ENCODE peak calls at places on chromosomes 2 and 18, in seven cellular contexts. K, L, E, V, X, A and Q are unnamed samples.

GRCh38 chr2:229704231-229704630 is 10.1 kb downstream of the DNER start:
- DNase-seq in V (no peak), L (no peak), A (no peak), X (no peak), K (no peak), E (no peak), Q (no peak)

GRCh38 chr2:30422437-30422805 is 24.6 kb upstream of the LCLAT1 start:
- DNase-seq in L (no peak), K (no peak), X (no peak), V (no peak), E (peak; percentile 45), A (no peak), Q (no peak)

GRCh38 chr18:75683426-75683825 is 255.9 kb upstream of the SMIM21 start:
- DNase-seq in K (no peak), E (no peak), X (no peak), V (no peak), A (no peak), L (no peak), Q (no peak)

GRCh38 chr18:13987956-13988355 is 72.6 kb upstream of the MC2R start:
- DNase-seq in L (no peak), E (no peak), A (no peak), V (no peak), X (no peak), K (no peak), Q (no peak)

GRCh38 chr18:49495074-49495473 is 8.0 kb upstream of the C18orf32 start:
- DNase-seq in L (no peak), V (no peak), X (no peak), E (no peak), K (no peak), A (no peak), Q (no peak)

GRCh38 chr2:146821836-146822316 is 1023.0 kb upstream of the ACVR2A start:
- DNase-seq in E (no peak), V (no peak), X (no peak), L (no peak), A (no peak), K (no peak), Q (no peak)

GRCh38 chr2:203886579-203887230 is 19.1 kb downstream of the CTLA4 start:
- DNase-seq in E (no peak), L (no peak), X (no peak), V (no peak), K (no peak), A (no peak), Q (no peak)

GRCh38 chr18:832085-832681 is 20.1 kb upstream of the YES1 start:
- DNase-seq in K (peak; percentile 56), X (peak; percentile 47), A (no peak), L (no peak), V (no peak), E (no peak), Q (no peak)

GRCh38 chr2:108937367-108938017 is 51.5 kb downstream of the EDAR start:
- DNase-seq in X (no peak), V (no peak), L (no peak), A (no peak), E (no peak), K (no peak), Q (no peak)

GRCh38 chr2:172701250-172701649 is 34.4 kb upstream of the RAPGEF4 start:
- DNase-seq in K (no peak), A (no peak), L (no peak), X (no peak), V (no peak), E (no peak), Q (no peak)

GRCh38 chr18:23503967-23504352 is 649 bp downstream of the RMC1 start:
- DNase-seq in L (no peak), X (no peak), K (no peak), A (no peak), V (no peak), E (no peak), Q (no peak)

GRCh38 chr2:14706201-14706600 is 73.7 kb downstream of the LRATD1 start:
- DNase-seq in X (no peak), A (no peak), L (no peak), V (no peak), E (no peak), K (no peak), Q (no peak)

GRCh38 chr18:79940126-79940813 is 11.2 kb downstream of the SLC66A2 start:
- DNase-seq in A (no peak), L (no peak), K (peak; percentile 25), E (no peak), V (peak; percentile 15), X (no peak), Q (no peak)

GRCh38 chr2:32783468-32783867 is 155.6 kb downstream of the TTC27 start:
- DNase-seq in A (no peak), X (no peak), V (no peak), L (no peak), E (no peak), K (no peak), Q (no peak)

GRCh38 chr2:3801506-3801905 is 98.1 kb downstream of the DCDC2C start:
- DNase-seq in A (no peak), E (no peak), V (no peak), X (no peak), L (no peak), K (no peak), Q (no peak)

GRCh38 chr18:31942301-31942998 is 478 bp downstream of the TRAPPC8 start:
- DNase-seq in A (no peak), K (peak; percentile 71), L (peak; percentile 3), E (peak; percentile 61), X (peak; percentile 44), V (peak; percentile 63), Q (no peak)

GRCh38 chr2:98269274-98269673 is 77.0 kb upstream of the CNGA3 start:
- DNase-seq in K (no peak), E (peak; percentile 38), X (peak; percentile 59), A (no peak), L (no peak), V (no peak), Q (no peak)

GRCh38 chr2:202084265-202084664 is 11.2 kb downstream of the KIAA2012 start:
- DNase-seq in X (no peak), L (no peak), A (no peak), E (no peak), V (no peak), K (no peak), Q (no peak)

GRCh38 chr2:214543386-214543955 is 132.6 kb downstream of the VWC2L start:
- DNase-seq in L (no peak), K (no peak), A (no peak), X (no peak), E (no peak), V (no peak), Q (no peak)

GRCh38 chr2:173983414-173983871 is 18.3 kb upstream of the SP3 start:
- DNase-seq in V (no peak), X (no peak), E (no peak), L (no peak), A (no peak), K (no peak), Q (no peak)

GRCh38 chr2:96254592-96254991 is 11.2 kb downstream of the TMEM127 start:
- DNase-seq in V (peak; percentile 69), E (no peak), X (no peak), L (no peak), K (no peak), A (no peak), Q (no peak)

GRCh38 chr2:96250188-96250587 is 15.6 kb downstream of the TMEM127 start:
- DNase-seq in A (no peak), L (no peak), K (no peak), E (no peak), X (no peak), V (no peak), Q (no peak)

GRCh38 chr2:96252526-96252925 is 13.3 kb downstream of the TMEM127 start:
- DNase-seq in X (no peak), K (no peak), E (no peak), A (no peak), V (no peak), L (no peak), Q (no peak)

GRCh38 chr2:96251721-96252292 is 14.0 kb downstream of the TMEM127 start:
- DNase-seq in E (no peak), X (no peak), K (no peak), V (peak; percentile 91), A (no peak), L (peak; percentile 90), Q (peak; percentile 91)

DNA sequence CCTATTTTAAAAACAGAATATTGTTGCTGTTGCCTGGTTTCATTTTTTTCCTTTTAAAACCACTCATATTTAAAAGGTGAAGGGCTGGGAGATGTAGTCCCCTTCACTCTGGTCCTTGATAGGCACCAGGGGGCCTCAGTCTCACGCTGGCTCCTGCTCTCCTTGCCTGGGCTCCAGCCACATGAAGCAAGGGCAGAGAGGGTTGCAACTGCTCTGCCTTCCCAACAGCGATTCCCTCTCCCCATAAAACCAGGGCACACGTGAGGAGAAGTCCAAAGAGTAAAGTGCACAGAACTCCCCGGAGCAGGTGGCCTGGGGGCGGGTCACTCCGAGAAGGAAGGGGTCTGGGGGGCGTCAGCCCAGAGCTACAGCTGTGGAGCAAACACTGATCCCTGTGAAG is 12.8 kb downstream of the TMEM127 start:
- DNase-seq in A (no peak), X (no peak), K (no peak), V (no peak), E (no peak), L (no peak), Q (no peak)
- TF ChIP-seq CTCF in A (no peak), X (no peak), K (no peak), V (no peak), E (no peak), L (no peak), Q (no peak)

DNA sequence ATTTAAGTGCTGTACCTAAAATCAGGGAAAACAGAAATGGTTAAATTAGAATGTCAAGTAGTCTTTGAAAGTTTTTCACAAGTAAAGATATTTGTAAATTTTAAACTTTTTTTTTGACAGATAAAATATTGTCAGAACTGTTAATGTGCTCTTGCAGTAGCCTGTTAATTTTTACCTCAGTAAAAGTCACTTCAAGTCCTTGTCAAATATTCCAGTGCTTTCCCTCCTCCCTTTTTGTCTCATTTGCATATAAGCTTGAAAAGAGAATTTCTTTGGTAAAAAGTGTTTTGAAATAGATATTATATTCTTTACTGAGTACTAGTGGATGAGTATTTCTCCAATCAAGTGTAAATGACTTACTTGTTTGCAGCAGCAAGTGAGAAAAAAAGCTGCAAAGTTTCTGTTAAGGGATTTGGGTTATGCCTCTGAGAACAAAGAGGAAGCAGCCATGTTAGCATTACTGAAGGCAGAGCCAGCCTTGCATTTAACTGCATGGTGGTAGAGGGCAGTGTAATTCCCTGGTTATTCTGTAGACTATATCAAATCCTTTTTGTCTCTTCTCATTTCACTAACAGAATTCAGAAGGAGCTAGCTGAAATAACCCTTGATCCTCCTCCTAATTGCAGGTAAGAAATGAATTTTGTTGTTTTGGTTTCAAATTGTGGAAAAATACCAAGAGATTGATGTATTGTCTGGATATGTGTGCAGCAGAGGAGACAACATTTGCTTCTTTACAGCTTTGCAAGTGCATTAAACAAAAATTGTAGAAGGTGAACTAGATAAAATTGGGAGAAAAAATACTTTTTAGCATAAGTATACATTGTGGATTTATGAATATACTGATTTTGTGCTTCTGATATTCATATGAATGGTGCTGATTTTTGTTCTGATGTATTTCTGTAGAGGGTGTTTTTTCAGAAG is 3.3 kb downstream of the UBE2E3 start:
- DNase-seq in A (no peak), X (no peak), L (no peak), K (no peak), E (peak; percentile 18), V (no peak), Q (no peak)
- TF ChIP-seq CTCF in A (no peak), X (no peak), L (no peak), K (peak; percentile 49), E (peak; percentile 37), V (peak; percentile 30), Q (peak; percentile 59)

GRCh38 chr18:25669741-25670140 is 317.8 kb upstream of the ZNF521 start:
- DNase-seq in L (no peak), E (no peak), V (no peak), A (no peak), X (no peak), K (no peak), Q (no peak)
- TF ChIP-seq CTCF in L (no peak), E (no peak), V (peak; percentile 18), A (no peak), X (no peak), K (no peak), Q (peak; percentile 25)

GRCh38 chr2:239226677-239227076 is 174.1 kb downstream of the HDAC4 start:
- DNase-seq in K (no peak), V (peak; percentile 58), X (no peak), L (no peak), E (no peak), A (no peak), Q (no peak)
- TF ChIP-seq CTCF in K (no peak), V (no peak), X (no peak), L (no peak), E (no peak), A (no peak), Q (no peak)